ENCODE peak calls at places on chromosomes 11 and 22, in eight cellular contexts. P is NCI-H1417, U is skeletal muscle cell, T is activated T-cell treated with anti-CD3 and anti-CD28 coated beads for 1 hour, R is GM23338, N is T-helper 2 cell, M is GM20000, W is A549. S is an unnamed sample.

GRCh38 chr11:59669611-59670009 is 773 bp upstream of the PATL1 start:
- DNase-seq in M (no peak), T (no peak), N (no peak), R (peak; percentile 63), P (no peak), U (no peak), W (peak; percentile 21), S (no peak)

GRCh38 chr11:134821422-134821821 is 409.4 kb upstream of the B3GAT1 start:
- DNase-seq in U (no peak), W (no peak), R (peak; percentile 15), N (no peak), T (no peak), M (no peak), P (no peak), S (no peak)

GRCh38 chr11:118061401-118062125 is 15.3 kb upstream of the TMPRSS4 start:
- DNase-seq in T (no peak), U (no peak), P (no peak), N (no peak), R (no peak), M (no peak), W (no peak), S (no peak)

GRCh38 chr22:36445158-36445668 is 36.2 kb downstream of the TXN2 start:
- DNase-seq in N (no peak), W (no peak), M (no peak), U (peak; percentile 66), T (no peak), R (peak; percentile 46), P (no peak), S (no peak)

GRCh38 chr11:67371549-67372231 is 1.7 kb downstream of the CLCF1 start:
- DNase-seq in N (peak; percentile 27), T (no peak), R (peak; percentile 77), U (no peak), P (peak; percentile 14), W (peak; percentile 74), M (peak; percentile 76), S (no peak)

GRCh38 chr11:121611242-121611641 is 158.5 kb upstream of the SORL1-AS1 start:
- DNase-seq in W (no peak), U (no peak), N (no peak), P (peak; percentile 93), M (no peak), T (no peak), R (no peak), S (no peak)

GRCh38 chr11:79185351-79185750 is 255.5 kb downstream of the TENM4 start:
- DNase-seq in W (no peak), T (no peak), R (no peak), N (no peak), U (no peak), P (no peak), M (no peak), S (no peak)

GRCh38 chr11:126279191-126279590 is 3.7 kb upstream of the TIRAP start:
- DNase-seq in W (no peak), U (no peak), R (no peak), T (no peak), N (no peak), P (no peak), M (no peak), S (no peak)

GRCh38 chr11:119055901-119056300 is 1.1 kb downstream of the HYOU1 start:
- DNase-seq in W (peak; percentile 63), N (no peak), U (no peak), T (no peak), P (peak; percentile 61), R (peak; percentile 22), M (no peak), S (no peak)

GRCh38 chr22:36773935-36774334 is 2.0 kb downstream of the IFT27 start:
- DNase-seq in W (peak; percentile 63), M (no peak), R (peak; percentile 48), N (no peak), U (no peak), T (no peak), P (peak; percentile 24), S (no peak)

GRCh38 chr22:20378110-20378509 is 15.8 kb upstream of the ZNF74 start:
- DNase-seq in M (no peak), U (no peak), T (no peak), N (no peak), P (no peak), R (no peak), W (no peak), S (no peak)

GRCh38 chr11:128463975-128464374 is 123.4 kb downstream of the ETS1 start:
- DNase-seq in T (no peak), N (no peak), P (no peak), U (no peak), R (no peak), W (no peak), M (no peak), S (no peak)

GRCh38 chr11:131889146-131889577 is 518.7 kb downstream of the NTM start:
- DNase-seq in U (peak; percentile 55), N (no peak), T (no peak), P (peak; percentile 98), W (no peak), R (peak; percentile 56), M (no peak), S (no peak)

GRCh38 chr11:111502611-111503010 is 9.6 kb downstream of the BTG4 start:
- DNase-seq in W (no peak), R (no peak), T (no peak), P (peak; percentile 32), M (no peak), N (no peak), U (no peak), S (no peak)

GRCh38 chr11:68552542-68552941 is 92.0 kb downstream of the PPP6R3 start:
- DNase-seq in T (no peak), U (no peak), N (no peak), R (no peak), P (no peak), M (no peak), W (no peak), S (no peak)

GRCh38 chr11:76782526-76783293 is 446 bp upstream of the TSKU start:
- DNase-seq in R (peak; percentile 98), T (no peak), N (no peak), U (peak; percentile 95), P (peak; percentile 91), W (peak; percentile 95), M (peak; percentile 77), S (no peak)

GRCh38 chr22:26075233-26075632 is 94.0 kb upstream of the SEZ6L start:
- DNase-seq in U (no peak), N (no peak), T (no peak), W (no peak), P (no peak), M (no peak), R (no peak), S (no peak)

GRCh38 chr11:74771139-74771538 is 22.5 kb downstream of the RNF169 start:
- DNase-seq in M (no peak), W (no peak), P (no peak), R (no peak), N (no peak), U (no peak), T (no peak), S (no peak)

GRCh38 chr11:108511851-108512474 is 13.8 kb upstream of the POGLUT3 start:
- DNase-seq in T (no peak), W (peak; percentile 23), U (peak; percentile 59), N (no peak), P (no peak), R (no peak), M (no peak), S (no peak)

GRCh38 chr11:73376803-73377629 is 817 bp downstream of the RELT start:
- DNase-seq in W (peak; percentile 83), T (peak; percentile 36), M (peak; percentile 85), R (peak; percentile 64), N (peak; percentile 53), U (peak; percentile 36), P (peak; percentile 71), S (peak; percentile 18)

GRCh38 chr11:19633276-19633675 is 79.4 kb upstream of the NAV2 start:
- DNase-seq in W (no peak), T (no peak), N (no peak), U (no peak), R (peak; percentile 8), M (no peak), P (no peak), S (no peak)

GRCh38 chr11:57073121-57073520 is 84.4 kb downstream of the OR5AK2 start:
- DNase-seq in M (no peak), T (no peak), U (no peak), N (no peak), R (no peak), P (no peak), W (peak; percentile 26), S (no peak)

GRCh38 chr11:16043617-16044016 is 312.7 kb downstream of the SOX6 start:
- DNase-seq in R (no peak), U (no peak), W (no peak), M (no peak), P (no peak), T (no peak), N (no peak), S (no peak)

GRCh38 chr22:42269407-42270177 is 861 bp downstream of the TCF20 start:
- DNase-seq in U (no peak), W (peak; percentile 64), T (peak; percentile 55), P (peak; percentile 61), R (peak; percentile 84), N (peak; percentile 67), M (peak; percentile 90), S (peak; percentile 69)

GRCh38 chr11:70901951-70902521 is 350.3 kb downstream of the SHANK2 start:
- DNase-seq in U (no peak), N (no peak), P (no peak), W (no peak), R (no peak), T (no peak), M (no peak), S (no peak)

GRCh38 chr11:12598330-12599256 is 75.6 kb upstream of the TEAD1 start:
- DNase-seq in U (no peak), P (no peak), W (no peak), T (no peak), R (no peak), N (no peak), M (no peak), S (peak; percentile 30)

GRCh38 chr22:43385770-43386641 is 25.8 kb upstream of the MPPED1 start:
- DNase-seq in U (peak; percentile 16), N (peak; percentile 54), R (peak; percentile 88), P (peak; percentile 79), M (peak; percentile 85), W (peak; percentile 72), T (peak; percentile 65), S (peak; percentile 38)

GRCh38 chr11:64245797-64246623 is 733 bp downstream of the PPP1R14B start:
- DNase-seq in W (peak; percentile 91), T (peak; percentile 53), R (peak; percentile 65), U (peak; percentile 81), M (no peak), P (peak; percentile 61), N (peak; percentile 36), S (peak; percentile 58)

GRCh38 chr11:86548278-86548917 is 124.0 kb downstream of the ME3 start:
- DNase-seq in M (no peak), W (no peak), U (no peak), T (no peak), N (no peak), P (no peak), R (no peak), S (no peak)

GRCh38 chr11:79942071-79942470 is 501.2 kb upstream of the TENM4 start:
- DNase-seq in W (no peak), T (no peak), P (no peak), N (no peak), M (no peak), R (no peak), U (no peak), S (no peak)

GRCh38 chr11:76802151-76802550 is 19.0 kb downstream of the TSKU start:
- DNase-seq in N (no peak), W (no peak), R (no peak), T (no peak), P (no peak), U (no peak), M (no peak), S (no peak)